ENCODE peak calls at places on chromosome 2, in six cellular contexts. One of them, this sample, is unnamed.

GRCh38 chr2:180222642-180223041 is 215.5 kb upstream of the CWC22 start:
- DNase-seq in choroid plexus epithelial cell: peak; percentile 95
- DNase-seq in left ventricle myocardium inferior: no peak
- DNase-seq in fibroblast of lung: peak; percentile 92
- DNase-seq in CD4-positive, alpha-beta T cell: no peak
- DNase-seq in testis: no peak
- DNase-seq in this sample: no peak

GRCh38 chr2:128746356-128746755 is 427.7 kb upstream of the HS6ST1 start:
- DNase-seq in CD4-positive, alpha-beta T cell: no peak
- DNase-seq in left ventricle myocardium inferior: no peak
- DNase-seq in choroid plexus epithelial cell: peak; percentile 99
- DNase-seq in testis: peak; percentile 69
- DNase-seq in fibroblast of lung: peak; percentile 96
- DNase-seq in this sample: peak; percentile 83

GRCh38 chr2:63054812-63055509 is 4.3 kb downstream of the OTX1 start:
- DNase-seq in testis: no peak
- DNase-seq in choroid plexus epithelial cell: no peak
- DNase-seq in fibroblast of lung: no peak
- DNase-seq in CD4-positive, alpha-beta T cell: no peak
- DNase-seq in left ventricle myocardium inferior: no peak
- DNase-seq in this sample: no peak

GRCh38 chr2:210584834-210585233 is 28.4 kb downstream of the CPS1 start:
- DNase-seq in choroid plexus epithelial cell: peak; percentile 67
- DNase-seq in CD4-positive, alpha-beta T cell: no peak
- DNase-seq in left ventricle myocardium inferior: no peak
- DNase-seq in testis: no peak
- DNase-seq in fibroblast of lung: peak; percentile 52
- DNase-seq in this sample: no peak

GRCh38 chr2:25159947-25160346 is 8.4 kb downstream of the POMC start:
- DNase-seq in testis: no peak
- DNase-seq in left ventricle myocardium inferior: no peak
- DNase-seq in choroid plexus epithelial cell: no peak
- DNase-seq in fibroblast of lung: no peak
- DNase-seq in CD4-positive, alpha-beta T cell: no peak
- DNase-seq in this sample: no peak

GRCh38 chr2:230919681-230920080 is 5.4 kb downstream of the GPR55 start:
- DNase-seq in fibroblast of lung: no peak
- DNase-seq in CD4-positive, alpha-beta T cell: no peak
- DNase-seq in testis: no peak
- DNase-seq in left ventricle myocardium inferior: no peak
- DNase-seq in choroid plexus epithelial cell: no peak
- DNase-seq in this sample: no peak

GRCh38 chr2:221641181-221641871 is 69.2 kb upstream of the EPHA4 start:
- DNase-seq in fibroblast of lung: peak; percentile 99
- DNase-seq in left ventricle myocardium inferior: no peak
- DNase-seq in CD4-positive, alpha-beta T cell: no peak
- DNase-seq in testis: no peak
- DNase-seq in choroid plexus epithelial cell: peak; percentile 3
- DNase-seq in this sample: no peak

GRCh38 chr2:109282865-109283264 is 153.9 kb downstream of the SH3RF3 start:
- DNase-seq in choroid plexus epithelial cell: no peak
- DNase-seq in fibroblast of lung: no peak
- DNase-seq in CD4-positive, alpha-beta T cell: no peak
- DNase-seq in testis: no peak
- DNase-seq in left ventricle myocardium inferior: no peak
- DNase-seq in this sample: no peak

GRCh38 chr2:120319135-120319534 is 26.8 kb upstream of the INHBB start:
- DNase-seq in testis: no peak
- DNase-seq in fibroblast of lung: no peak
- DNase-seq in CD4-positive, alpha-beta T cell: no peak
- DNase-seq in choroid plexus epithelial cell: no peak
- DNase-seq in left ventricle myocardium inferior: no peak
- DNase-seq in this sample: no peak

GRCh38 chr2:121479882-121480522 is 50.7 kb upstream of the RNU4ATAC start:
- DNase-seq in left ventricle myocardium inferior: no peak
- DNase-seq in testis: no peak
- DNase-seq in fibroblast of lung: peak; percentile 78
- DNase-seq in CD4-positive, alpha-beta T cell: no peak
- DNase-seq in choroid plexus epithelial cell: peak; percentile 48
- DNase-seq in this sample: no peak

GRCh38 chr2:207530160-207531023 is 630 bp downstream of the CREB1 start:
- DNase-seq in left ventricle myocardium inferior: peak; percentile 41
- DNase-seq in CD4-positive, alpha-beta T cell: peak; percentile 35
- DNase-seq in testis: peak; percentile 60
- DNase-seq in choroid plexus epithelial cell: peak; percentile 51
- DNase-seq in fibroblast of lung: peak; percentile 25
- DNase-seq in this sample: no peak

GRCh38 chr2:40556739-40557138 is 104.8 kb upstream of the SLC8A1 start:
- DNase-seq in left ventricle myocardium inferior: no peak
- DNase-seq in fibroblast of lung: peak; percentile 20
- DNase-seq in CD4-positive, alpha-beta T cell: no peak
- DNase-seq in choroid plexus epithelial cell: no peak
- DNase-seq in testis: no peak
- DNase-seq in this sample: no peak

GRCh38 chr2:150090031-150090430 is 397.4 kb downstream of the RND3 start:
- DNase-seq in fibroblast of lung: no peak
- DNase-seq in CD4-positive, alpha-beta T cell: no peak
- DNase-seq in testis: no peak
- DNase-seq in choroid plexus epithelial cell: no peak
- DNase-seq in left ventricle myocardium inferior: no peak
- DNase-seq in this sample: no peak

GRCh38 chr2:39646891-39647780 is 18.6 kb upstream of the TMEM178A start:
- DNase-seq in choroid plexus epithelial cell: no peak
- DNase-seq in CD4-positive, alpha-beta T cell: no peak
- DNase-seq in left ventricle myocardium inferior: no peak
- DNase-seq in fibroblast of lung: no peak
- DNase-seq in testis: no peak
- DNase-seq in this sample: no peak

GRCh38 chr2:1674276-1674675 is 70.0 kb downstream of the PXDN start:
- DNase-seq in testis: peak; percentile 2
- DNase-seq in fibroblast of lung: no peak
- DNase-seq in choroid plexus epithelial cell: no peak
- DNase-seq in CD4-positive, alpha-beta T cell: no peak
- DNase-seq in left ventricle myocardium inferior: no peak
- DNase-seq in this sample: no peak

GRCh38 chr2:84038866-84039265 is 420.2 kb downstream of the SUCLG1 start:
- DNase-seq in testis: no peak
- DNase-seq in left ventricle myocardium inferior: no peak
- DNase-seq in choroid plexus epithelial cell: no peak
- DNase-seq in fibroblast of lung: no peak
- DNase-seq in CD4-positive, alpha-beta T cell: no peak
- DNase-seq in this sample: no peak

GRCh38 chr2:42100696-42101585 is 53.1 kb downstream of the PKDCC start:
- DNase-seq in left ventricle myocardium inferior: peak; percentile 64
- DNase-seq in CD4-positive, alpha-beta T cell: peak; percentile 30
- DNase-seq in testis: peak; percentile 55
- DNase-seq in choroid plexus epithelial cell: peak; percentile 90
- DNase-seq in fibroblast of lung: peak; percentile 88
- DNase-seq in this sample: no peak

GRCh38 chr2:237180225-237180624 is 94.5 kb downstream of the COPS8 start:
- DNase-seq in CD4-positive, alpha-beta T cell: no peak
- DNase-seq in testis: peak; percentile 7
- DNase-seq in fibroblast of lung: no peak
- DNase-seq in left ventricle myocardium inferior: no peak
- DNase-seq in choroid plexus epithelial cell: peak; percentile 82
- DNase-seq in this sample: no peak

GRCh38 chr2:13006829-13007715 is 290.3 kb downstream of the TRIB2 start:
- DNase-seq in choroid plexus epithelial cell: peak; percentile 87
- DNase-seq in testis: peak; percentile 89
- DNase-seq in fibroblast of lung: peak; percentile 58
- DNase-seq in CD4-positive, alpha-beta T cell: peak; percentile 56
- DNase-seq in left ventricle myocardium inferior: peak; percentile 23
- DNase-seq in this sample: peak; percentile 87

GRCh38 chr2:158932246-158932645 is 36.2 kb upstream of the TANC1 start:
- DNase-seq in testis: no peak
- DNase-seq in choroid plexus epithelial cell: peak; percentile 35
- DNase-seq in fibroblast of lung: peak; percentile 70
- DNase-seq in left ventricle myocardium inferior: no peak
- DNase-seq in CD4-positive, alpha-beta T cell: no peak
- DNase-seq in this sample: no peak

GRCh38 chr2:127762846-127763245 is 48.1 kb downstream of the WDR33 start:
- DNase-seq in left ventricle myocardium inferior: no peak
- DNase-seq in CD4-positive, alpha-beta T cell: no peak
- DNase-seq in testis: peak; percentile 65
- DNase-seq in fibroblast of lung: peak; percentile 88
- DNase-seq in choroid plexus epithelial cell: no peak
- DNase-seq in this sample: no peak

GRCh38 chr2:8212239-8212638 is 469.6 kb upstream of the ID2 start:
- DNase-seq in choroid plexus epithelial cell: no peak
- DNase-seq in left ventricle myocardium inferior: no peak
- DNase-seq in CD4-positive, alpha-beta T cell: no peak
- DNase-seq in fibroblast of lung: no peak
- DNase-seq in testis: no peak
- DNase-seq in this sample: no peak

GRCh38 chr2:148702475-148702874 is 57.9 kb downstream of the EPC2 start:
- DNase-seq in choroid plexus epithelial cell: peak; percentile 7
- DNase-seq in testis: no peak
- DNase-seq in left ventricle myocardium inferior: no peak
- DNase-seq in CD4-positive, alpha-beta T cell: no peak
- DNase-seq in fibroblast of lung: no peak
- DNase-seq in this sample: no peak

GRCh38 chr2:106983305-106983704 is 97.3 kb upstream of the ST6GAL2 start:
- DNase-seq in fibroblast of lung: peak; percentile 80
- DNase-seq in choroid plexus epithelial cell: peak; percentile 68
- DNase-seq in CD4-positive, alpha-beta T cell: no peak
- DNase-seq in testis: no peak
- DNase-seq in left ventricle myocardium inferior: no peak
- DNase-seq in this sample: no peak

GRCh38 chr2:23445450-23445868 is 60.5 kb downstream of the KLHL29 start:
- DNase-seq in left ventricle myocardium inferior: no peak
- DNase-seq in CD4-positive, alpha-beta T cell: no peak
- DNase-seq in fibroblast of lung: peak; percentile 82
- DNase-seq in choroid plexus epithelial cell: peak; percentile 80
- DNase-seq in testis: no peak
- DNase-seq in this sample: peak; percentile 32

GRCh38 chr2:33209976-33210375 is 263.2 kb downstream of the LTBP1 start:
- DNase-seq in fibroblast of lung: peak; percentile 65
- DNase-seq in choroid plexus epithelial cell: peak; percentile 76
- DNase-seq in testis: no peak
- DNase-seq in left ventricle myocardium inferior: no peak
- DNase-seq in CD4-positive, alpha-beta T cell: no peak
- DNase-seq in this sample: no peak

GRCh38 chr2:70726947-70727725 is 40.9 kb downstream of the ADD2 start:
- DNase-seq in fibroblast of lung: peak; percentile 86
- DNase-seq in CD4-positive, alpha-beta T cell: no peak
- DNase-seq in choroid plexus epithelial cell: no peak
- DNase-seq in left ventricle myocardium inferior: no peak
- DNase-seq in testis: no peak
- DNase-seq in this sample: no peak

GRCh38 chr2:46439582-46439981 is 39.8 kb upstream of the TMEM247 start:
- DNase-seq in fibroblast of lung: no peak
- DNase-seq in CD4-positive, alpha-beta T cell: no peak
- DNase-seq in left ventricle myocardium inferior: no peak
- DNase-seq in testis: no peak
- DNase-seq in choroid plexus epithelial cell: no peak
- DNase-seq in this sample: no peak

DNA sequence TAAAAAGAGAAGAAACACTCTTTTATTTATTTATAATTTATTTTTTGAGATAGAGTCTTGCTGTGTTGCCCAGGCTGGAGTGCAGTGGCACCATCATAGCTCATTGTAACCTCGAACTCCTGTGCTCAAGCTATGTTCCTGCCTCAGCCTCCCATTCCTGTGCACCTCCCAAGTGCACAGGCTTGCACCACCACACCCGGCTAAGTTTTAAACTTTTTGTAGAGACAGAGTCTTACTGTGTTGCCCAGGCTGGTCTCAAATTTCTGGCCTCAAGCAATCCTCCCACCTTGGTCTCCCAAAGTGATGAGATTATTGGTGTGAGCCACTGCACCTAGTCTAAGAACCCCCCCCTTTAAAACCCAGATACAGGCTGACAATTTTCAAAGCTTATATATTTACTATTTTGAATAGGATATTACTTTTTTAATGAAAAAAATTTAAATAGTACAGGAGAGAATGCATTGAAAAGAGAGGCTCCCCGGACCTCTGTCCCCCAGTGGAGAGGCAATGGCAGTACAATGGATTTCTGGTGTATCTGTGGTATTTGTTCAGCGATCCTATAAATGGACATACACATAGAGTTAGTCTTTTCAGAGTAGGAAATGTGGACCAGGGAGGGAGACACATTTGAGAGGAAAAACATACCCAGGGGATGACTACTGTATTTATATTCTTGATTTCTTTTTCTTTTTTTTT is 48.1 kb upstream of the CNOT11 start:
- DNase-seq in fibroblast of lung: no peak
- DNase-seq in testis: no peak
- DNase-seq in CD4-positive, alpha-beta T cell: no peak
- DNase-seq in choroid plexus epithelial cell: peak; percentile 38
- DNase-seq in left ventricle myocardium inferior: no peak
- DNase-seq in this sample: no peak
- TF ChIP-seq CTCF in fibroblast of lung: peak; percentile 10
- TF ChIP-seq CTCF in testis: no peak
- TF ChIP-seq CTCF in CD4-positive, alpha-beta T cell: no peak
- TF ChIP-seq CTCF in choroid plexus epithelial cell: peak; percentile 61
- TF ChIP-seq CTCF in left ventricle myocardium inferior: no peak
- TF ChIP-seq CTCF in this sample: peak; percentile 40

GRCh38 chr2:125224830-125225229 is 1199.7 kb downstream of the CNTNAP5 start:
- DNase-seq in left ventricle myocardium inferior: no peak
- DNase-seq in fibroblast of lung: no peak
- DNase-seq in CD4-positive, alpha-beta T cell: no peak
- DNase-seq in testis: peak; percentile 16
- DNase-seq in choroid plexus epithelial cell: no peak
- DNase-seq in this sample: no peak
- TF ChIP-seq CTCF in left ventricle myocardium inferior: no peak
- TF ChIP-seq CTCF in fibroblast of lung: no peak
- TF ChIP-seq CTCF in CD4-positive, alpha-beta T cell: no peak
- TF ChIP-seq CTCF in testis: no peak
- TF ChIP-seq CTCF in choroid plexus epithelial cell: no peak
- TF ChIP-seq CTCF in this sample: no peak

GRCh38 chr2:201116115-201116958 is at the start of gene CFLAR:
- DNase-seq in testis: peak; percentile 76
- DNase-seq in CD4-positive, alpha-beta T cell: peak; percentile 79
- DNase-seq in left ventricle myocardium inferior: peak; percentile 77
- DNase-seq in fibroblast of lung: peak; percentile 81
- DNase-seq in choroid plexus epithelial cell: peak; percentile 96
- DNase-seq in this sample: no peak

GRCh38 chr2:201118957-201119848 is 3.2 kb downstream of the CFLAR start:
- DNase-seq in CD4-positive, alpha-beta T cell: no peak
- DNase-seq in testis: no peak
- DNase-seq in left ventricle myocardium inferior: no peak
- DNase-seq in choroid plexus epithelial cell: peak; percentile 68
- DNase-seq in fibroblast of lung: peak; percentile 72
- DNase-seq in this sample: no peak

GRCh38 chr2:201118121-201118956 is 2.4 kb downstream of the CFLAR start:
- DNase-seq in testis: peak; percentile 95
- DNase-seq in choroid plexus epithelial cell: peak; percentile 94
- DNase-seq in CD4-positive, alpha-beta T cell: peak; percentile 84
- DNase-seq in fibroblast of lung: peak; percentile 82
- DNase-seq in left ventricle myocardium inferior: peak; percentile 92
- DNase-seq in this sample: peak; percentile 89

GRCh38 chr2:201114846-201115245 is 1.1 kb upstream of the CFLAR start:
- DNase-seq in CD4-positive, alpha-beta T cell: no peak
- DNase-seq in left ventricle myocardium inferior: no peak
- DNase-seq in fibroblast of lung: peak; percentile 54
- DNase-seq in choroid plexus epithelial cell: peak; percentile 62
- DNase-seq in testis: no peak
- DNase-seq in this sample: no peak

GRCh38 chr2:201116959-201117734 is 1.2 kb downstream of the CFLAR start:
- DNase-seq in CD4-positive, alpha-beta T cell: no peak
- DNase-seq in left ventricle myocardium inferior: peak; percentile 77
- DNase-seq in choroid plexus epithelial cell: peak; percentile 92
- DNase-seq in testis: peak; percentile 63
- DNase-seq in fibroblast of lung: peak; percentile 87
- DNase-seq in this sample: no peak
- TF ChIP-seq CTCF in CD4-positive, alpha-beta T cell: peak; percentile 28
- TF ChIP-seq CTCF in left ventricle myocardium inferior: peak; percentile 55
- TF ChIP-seq CTCF in choroid plexus epithelial cell: peak; percentile 44
- TF ChIP-seq CTCF in testis: no peak
- TF ChIP-seq CTCF in fibroblast of lung: peak; percentile 32
- TF ChIP-seq CTCF in this sample: peak; percentile 25

GRCh38 chr2:88078624-88079169 is 11.1 kb downstream of the SMYD1 start:
- DNase-seq in choroid plexus epithelial cell: no peak
- DNase-seq in left ventricle myocardium inferior: no peak
- DNase-seq in CD4-positive, alpha-beta T cell: no peak
- DNase-seq in fibroblast of lung: no peak
- DNase-seq in testis: no peak
- DNase-seq in this sample: no peak
- TF ChIP-seq CTCF in choroid plexus epithelial cell: no peak
- TF ChIP-seq CTCF in left ventricle myocardium inferior: no peak
- TF ChIP-seq CTCF in CD4-positive, alpha-beta T cell: no peak
- TF ChIP-seq CTCF in fibroblast of lung: no peak
- TF ChIP-seq CTCF in testis: no peak
- TF ChIP-seq CTCF in this sample: no peak